ENCODE peak calls at places on chromosomes 16 and 17, in four cellular contexts. One of them, this sample, is unnamed.

GRCh38 chr16:78142784-78143183 is 43.3 kb downstream of the WWOX start:
- DNase-seq in NCI-H460: no peak
- DNase-seq in HCT116: no peak
- DNase-seq in naive thymus-derived CD4-positive, alpha-beta T cell: no peak
- DNase-seq in this sample: no peak

GRCh38 chr17:65990593-65990992 is 201.3 kb downstream of the CEP112 start:
- DNase-seq in NCI-H460: no peak
- DNase-seq in HCT116: no peak
- DNase-seq in naive thymus-derived CD4-positive, alpha-beta T cell: no peak
- DNase-seq in this sample: no peak

GRCh38 chr17:49216953-49217650 is 6.6 kb downstream of the ABI3 start:
- DNase-seq in HCT116: no peak
- DNase-seq in naive thymus-derived CD4-positive, alpha-beta T cell: no peak
- DNase-seq in NCI-H460: no peak
- DNase-seq in this sample: no peak

GRCh38 chr17:27601069-27601974 is 29.7 kb upstream of the LGALS9 start:
- DNase-seq in naive thymus-derived CD4-positive, alpha-beta T cell: peak
- DNase-seq in HCT116: peak
- DNase-seq in NCI-H460: peak
- DNase-seq in this sample: peak

GRCh38 chr16:27285676-27286196 is 17.2 kb upstream of the NSMCE1 start:
- DNase-seq in naive thymus-derived CD4-positive, alpha-beta T cell: no peak
- DNase-seq in NCI-H460: no peak
- DNase-seq in HCT116: no peak
- DNase-seq in this sample: no peak

GRCh38 chr16:11546522-11547485 is 39.9 kb downstream of the LITAF start:
- DNase-seq in naive thymus-derived CD4-positive, alpha-beta T cell: no peak
- DNase-seq in HCT116: no peak
- DNase-seq in NCI-H460: no peak
- DNase-seq in this sample: no peak

GRCh38 chr17:20095366-20096080 is 86.4 kb downstream of the SPECC1 start:
- DNase-seq in naive thymus-derived CD4-positive, alpha-beta T cell: no peak
- DNase-seq in NCI-H460: peak
- DNase-seq in HCT116: peak
- DNase-seq in this sample: no peak

GRCh38 chr17:50048988-50049387 is 6.9 kb upstream of the ITGA3 start:
- DNase-seq in HCT116: no peak
- DNase-seq in naive thymus-derived CD4-positive, alpha-beta T cell: no peak
- DNase-seq in NCI-H460: no peak
- DNase-seq in this sample: no peak

GRCh38 chr17:8143581-8144400 is 8.4 kb downstream of the PER1 start:
- DNase-seq in NCI-H460: no peak
- DNase-seq in naive thymus-derived CD4-positive, alpha-beta T cell: peak
- DNase-seq in HCT116: no peak
- DNase-seq in this sample: peak

GRCh38 chr17:58710948-58711552 is 18.6 kb downstream of the RAD51C start:
- DNase-seq in HCT116: peak
- DNase-seq in naive thymus-derived CD4-positive, alpha-beta T cell: peak
- DNase-seq in NCI-H460: peak
- DNase-seq in this sample: no peak

GRCh38 chr17:50127661-50128361 is 2.1 kb downstream of the SAMD14 start:
- DNase-seq in naive thymus-derived CD4-positive, alpha-beta T cell: no peak
- DNase-seq in NCI-H460: no peak
- DNase-seq in HCT116: no peak
- DNase-seq in this sample: no peak

GRCh38 chr16:22692916-22693646 is 120.9 kb upstream of the HS3ST2 start:
- DNase-seq in HCT116: no peak
- DNase-seq in naive thymus-derived CD4-positive, alpha-beta T cell: no peak
- DNase-seq in NCI-H460: no peak
- DNase-seq in this sample: no peak

GRCh38 chr17:67055041-67055443 is 10.7 kb downstream of the CACNG1 start:
- DNase-seq in naive thymus-derived CD4-positive, alpha-beta T cell: no peak
- DNase-seq in HCT116: no peak
- DNase-seq in NCI-H460: no peak
- DNase-seq in this sample: no peak

GRCh38 chr17:67605259-67605912 is 112.3 kb upstream of the NOL11 start:
- DNase-seq in naive thymus-derived CD4-positive, alpha-beta T cell: no peak
- DNase-seq in NCI-H460: no peak
- DNase-seq in HCT116: no peak
- DNase-seq in this sample: no peak

GRCh38 chr17:335691-336090 is 16.9 kb downstream of the RPH3AL start:
- DNase-seq in naive thymus-derived CD4-positive, alpha-beta T cell: no peak
- DNase-seq in NCI-H460: no peak
- DNase-seq in HCT116: no peak
- DNase-seq in this sample: no peak

GRCh38 chr16:12868169-12868568 is 33.2 kb upstream of the SHISA9 start:
- DNase-seq in naive thymus-derived CD4-positive, alpha-beta T cell: no peak
- DNase-seq in HCT116: no peak
- DNase-seq in NCI-H460: no peak
- DNase-seq in this sample: no peak

GRCh38 chr17:61575352-61575975 is 15.6 kb downstream of the NACA2 start:
- DNase-seq in HCT116: no peak
- DNase-seq in naive thymus-derived CD4-positive, alpha-beta T cell: no peak
- DNase-seq in NCI-H460: no peak
- DNase-seq in this sample: no peak

GRCh38 chr16:66020642-66021041 is 345.8 kb upstream of the CDH5 start:
- DNase-seq in HCT116: no peak
- DNase-seq in NCI-H460: no peak
- DNase-seq in naive thymus-derived CD4-positive, alpha-beta T cell: no peak
- DNase-seq in this sample: no peak

GRCh38 chr17:27354491-27355081 is 60.7 kb downstream of the WSB1 start:
- DNase-seq in NCI-H460: no peak
- DNase-seq in HCT116: no peak
- DNase-seq in naive thymus-derived CD4-positive, alpha-beta T cell: peak
- DNase-seq in this sample: peak

GRCh38 chr17:56737741-56738161 is 96.0 kb downstream of the C17orf67 start:
- DNase-seq in naive thymus-derived CD4-positive, alpha-beta T cell: no peak
- DNase-seq in HCT116: no peak
- DNase-seq in NCI-H460: no peak
- DNase-seq in this sample: peak

GRCh38 chr16:48444574-48444973 is 59.4 kb upstream of the SIAH1 start:
- DNase-seq in HCT116: peak
- DNase-seq in naive thymus-derived CD4-positive, alpha-beta T cell: no peak
- DNase-seq in NCI-H460: peak
- DNase-seq in this sample: no peak

GRCh38 chr17:10652984-10653680 is 4.0 kb downstream of the MYH3 start:
- DNase-seq in NCI-H460: no peak
- DNase-seq in HCT116: no peak
- DNase-seq in naive thymus-derived CD4-positive, alpha-beta T cell: peak
- DNase-seq in this sample: peak